ENCODE peak calls at places on chromosomes 5 and 9, in four cellular contexts. F is DMS79; N is HT1080; Q is activated CD4-positive, alpha-beta T cell treated with anti-CD3 and anti-CD28 coated beads, Interleukin-2, amount 10 ng/mL, durations not matched to agents 7 days and 5 days. V is an unnamed sample.

GRCh38 chr5:170540276-170540675 is 36.5 kb downstream of the KCNIP1 start:
- DNase-seq in F (no peak), N (no peak), Q (no peak), V (peak; percentile 17)

GRCh38 chr9:87716141-87716540 is 9.8 kb upstream of the CTSL start:
- DNase-seq in F (no peak), N (no peak), Q (no peak), V (no peak)

GRCh38 chr5:147961208-147961749 is 54.9 kb upstream of the C5orf46 start:
- DNase-seq in F (no peak), N (no peak), Q (no peak), V (no peak)

GRCh38 chr9:121201045-121201737 is 478 bp downstream of the RAB14 start:
- DNase-seq in F (no peak), N (no peak), Q (peak; percentile 48), V (peak; percentile 44)

GRCh38 chr9:4262735-4263141 is 37.1 kb downstream of the GLIS3 start:
- DNase-seq in F (no peak), N (peak; percentile 98), Q (no peak), V (peak; percentile 96)

GRCh38 chr5:39891376-39891775 is 466.6 kb upstream of the DAB2 start:
- DNase-seq in F (no peak), N (peak; percentile 60), Q (no peak), V (peak; percentile 8)

GRCh38 chr5:91541696-91542095 is 158.6 kb upstream of the ARRDC3 start:
- DNase-seq in F (no peak), N (peak; percentile 75), Q (no peak), V (peak; percentile 54)

GRCh38 chr5:43191740-43192557 is at the start of gene NIM1K:
- DNase-seq in F (peak; percentile 17), N (no peak), Q (peak; percentile 40), V (peak; percentile 35)

GRCh38 chr5:31149072-31149471 is 44.4 kb upstream of the CDH6 start:
- DNase-seq in F (no peak), N (peak; percentile 27), Q (no peak), V (peak; percentile 20)

GRCh38 chr5:145834917-145835838 is at the start of gene PRELID2:
- DNase-seq in F (peak; percentile 6), N (peak; percentile 91), Q (peak; percentile 52), V (peak; percentile 94)

GRCh38 chr5:34577267-34577666 is 78.9 kb upstream of the RAI14 start:
- DNase-seq in F (no peak), N (no peak), Q (no peak), V (no peak)

GRCh38 chr9:103867886-103868285 is 226.2 kb upstream of the SMC2 start:
- DNase-seq in F (no peak), N (no peak), Q (no peak), V (no peak)

GRCh38 chr9:107335331-107335730 is 52.3 kb downstream of the RAD23B start:
- DNase-seq in F (no peak), N (no peak), Q (no peak), V (no peak)

GRCh38 chr9:3740690-3741419 is 215.1 kb upstream of the RFX3 start:
- DNase-seq in F (no peak), N (no peak), Q (no peak), V (peak; percentile 74)

GRCh38 chr5:129245489-129245888 is 150.9 kb downstream of the ISOC1 start:
- DNase-seq in F (no peak), N (no peak), Q (no peak), V (no peak)

GRCh38 chr5:157471709-157472108 is 11.7 kb downstream of the NIPAL4 start:
- DNase-seq in F (no peak), N (peak; percentile 14), Q (peak; percentile 28), V (peak; percentile 43)

GRCh38 chr9:100167912-100168775 is 69.1 kb downstream of the INVS start:
- DNase-seq in F (no peak), N (no peak), Q (no peak), V (peak; percentile 2)

GRCh38 chr9:5642170-5642569 is 13.3 kb downstream of the RIC1 start:
- DNase-seq in F (no peak), N (no peak), Q (no peak), V (no peak)

GRCh38 chr5:67246108-67246507 is 49.5 kb upstream of the CD180 start:
- DNase-seq in F (peak; percentile 47), N (peak; percentile 61), Q (peak; percentile 60), V (peak; percentile 74)

GRCh38 chr5:137114529-137114928 is 384.6 kb downstream of the SPOCK1 start:
- DNase-seq in F (no peak), N (peak; percentile 68), Q (no peak), V (peak; percentile 72)

GRCh38 chr9:110179734-110180133 is 28.2 kb downstream of the C9orf152 start:
- DNase-seq in F (no peak), N (peak; percentile 48), Q (no peak), V (peak; percentile 73)

GRCh38 chr9:109967651-109968331 is 187.8 kb downstream of the PALM2AKAP2 start:
- DNase-seq in F (no peak), N (no peak), Q (peak; percentile 22), V (no peak)

GRCh38 chr9:503331-503730 is 288.7 kb downstream of the DOCK8 start:
- DNase-seq in F (no peak), N (no peak), Q (no peak), V (peak; percentile 23)

GRCh38 chr5:1443145-1443543 is 2.1 kb downstream of the SLC6A3 start:
- DNase-seq in F (no peak), N (no peak), Q (no peak), V (peak; percentile 3)

GRCh38 chr9:128077847-128078503 is 9.9 kb downstream of the SLC25A25 start:
- DNase-seq in F (no peak), N (no peak), Q (no peak), V (peak; percentile 25)

GRCh38 chr5:133824661-133825254 is 143.7 kb downstream of the C5orf15 start:
- DNase-seq in F (no peak), N (no peak), Q (no peak), V (peak; percentile 82)

GRCh38 chr5:148666353-148666752 is 12.0 kb upstream of the HTR4 start:
- DNase-seq in F (no peak), N (no peak), Q (no peak), V (no peak)

GRCh38 chr5:87844866-87845265 is 423.8 kb downstream of the TMEM161B start:
- DNase-seq in F (no peak), N (no peak), Q (no peak), V (no peak)

GRCh38 chr5:115132465-115132864 is 37.2 kb downstream of the TRIM36 start:
- DNase-seq in F (no peak), N (no peak), Q (no peak), V (no peak)

GRCh38 chr5:159668556-159668955 is 247.7 kb upstream of the ADRA1B start:
- DNase-seq in F (no peak), N (no peak), Q (no peak), V (no peak)

GRCh38 chr5:40842351-40842750 is 1.2 kb downstream of the CARD6 start:
- DNase-seq in F (no peak), N (peak; percentile 18), Q (no peak), V (peak; percentile 35)

GRCh38 chr5:41048986-41049385 is 22.2 kb downstream of the MROH2B start:
- DNase-seq in F (no peak), N (no peak), Q (no peak), V (no peak)

GRCh38 chr5:39270172-39270848 is 50.9 kb upstream of the FYB1 start:
- DNase-seq in F (no peak), N (no peak), Q (no peak), V (no peak)

GRCh38 chr5:458547-459353 is 15.8 kb downstream of the EXOC3 start:
- DNase-seq in F (no peak), N (peak; percentile 60), Q (peak; percentile 28), V (peak; percentile 95)

GRCh38 chr9:21961569-21961968 is 32.6 kb downstream of the CDKN2A start:
- DNase-seq in F (no peak), N (no peak), Q (no peak), V (no peak)

GRCh38 chr9:35370241-35370640 is 119.7 kb upstream of the RUSC2 start:
- DNase-seq in F (no peak), N (no peak), Q (no peak), V (no peak)

GRCh38 chr5:127925916-127926315 is 157.7 kb upstream of the SLC12A2 start:
- DNase-seq in F (peak; percentile 79), N (peak; percentile 27), Q (no peak), V (peak; percentile 43)

GRCh38 chr5:7317751-7318150 is 78.2 kb upstream of the ADCY2 start:
- DNase-seq in F (no peak), N (peak; percentile 31), Q (no peak), V (no peak)

V was measured in kidney tubule cell.